ENCODE peak calls at places on chromosomes 13 and 19, in six cellular contexts. Q is activated naive CD8-positive, alpha-beta T cell treated with anti-CD3 and anti-CD28 coated beads for 36 hours; I is colonic mucosa; K is A549; D is stimulated activated naive CD8-positive, alpha-beta T cell treated with anti-CD3 and anti-CD28 coated beads, Interleukin-15, Interleukin-2, amounts not matched to agents 100 U/mL and 50 U/mL, for 24 hours; T is NCI-H1092. R is an unnamed sample.

GRCh38 chr13:63541336-63541735 is 2125.7 kb upstream of the PCDH20 start:
- DNase-seq in Q (no peak), I (no peak), K (no peak), D (no peak), T (no peak), R (no peak)

GRCh38 chr19:58181902-58182576 is 822 bp upstream of the ZNF274 start:
- DNase-seq in Q (peak), I (peak), K (peak), D (peak), T (no peak), R (peak)

GRCh38 chr13:20703785-20704458 is 423 bp downstream of the IL17D start:
- DNase-seq in Q (peak), I (peak), K (peak), D (peak), T (peak), R (peak)

GRCh38 chr13:44719857-44720671 is 143.9 kb upstream of the TSC22D1 start:
- DNase-seq in Q (no peak), I (no peak), K (peak), D (no peak), T (no peak), R (no peak)

GRCh38 chr13:96053003-96053703 is at the start of gene UGGT2:
- DNase-seq in Q (peak), I (peak), K (peak), D (peak), T (peak), R (peak)

GRCh38 chr19:46218160-46218559 is 11.4 kb upstream of the IGFL1 start:
- DNase-seq in Q (peak), I (peak), K (peak), D (peak), T (no peak), R (no peak)

GRCh38 chr13:88895261-88895941 is 1224.2 kb downstream of the SLITRK5 start:
- DNase-seq in Q (no peak), I (no peak), K (no peak), D (no peak), T (no peak), R (no peak)

GRCh38 chr19:10927691-10928562 is 512 bp downstream of the YIPF2 start:
- DNase-seq in Q (peak), I (no peak), K (no peak), D (no peak), T (no peak), R (no peak)

GRCh38 chr19:48152552-48152951 is 17.6 kb downstream of the LIG1 start:
- DNase-seq in Q (peak), I (peak), K (peak), D (peak), T (no peak), R (peak)

GRCh38 chr13:77692746-77693448 is 4.6 kb upstream of the SLAIN1 start:
- DNase-seq in Q (no peak), I (no peak), K (no peak), D (no peak), T (no peak), R (no peak)